ENCODE peak calls at places on chromosomes 3 and 15, in ten cellular contexts. G, O, A, V, P, T, R, Z, B and M are unnamed samples.

GRCh38 chr15:101207867-101208288 is 44.0 kb downstream of the CHSY1 start:
- DNase-seq in R (no peak), V (no peak), O (no peak), Z (no peak), G (peak), B (peak), A (no peak), P (no peak), T (no peak), M (no peak)

GRCh38 chr3:189530822-189531221 is 100.4 kb upstream of the TP63 start:
- DNase-seq in B (peak), G (no peak), P (peak), T (no peak), Z (no peak), A (peak), O (no peak), R (peak), V (no peak), M (no peak)

GRCh38 chr3:128222771-128223386 is 69.6 kb downstream of the EEFSEC start:
- DNase-seq in O (no peak), T (no peak), Z (no peak), R (no peak), A (no peak), P (no peak), B (no peak), G (no peak), V (no peak), M (no peak)

GRCh38 chr15:69468241-69469121 is 15.9 kb downstream of the RPLP1 start:
- DNase-seq in R (peak), Z (no peak), P (peak), A (peak), V (no peak), T (no peak), O (peak), B (no peak), G (peak), M (peak)

GRCh38 chr3:124512881-124513609 is 217.2 kb upstream of the UMPS start:
- DNase-seq in O (no peak), G (no peak), A (no peak), P (no peak), B (no peak), T (no peak), Z (no peak), R (no peak), V (no peak), M (no peak)

GRCh38 chr3:101036213-101036618 is 43.0 kb upstream of the ABI3BP start:
- DNase-seq in O (no peak), T (no peak), V (no peak), P (peak), Z (no peak), R (no peak), A (no peak), G (peak), B (peak), M (no peak)

GRCh38 chr15:78007211-78007956 is 70.1 kb downstream of the TBC1D2B start:
- DNase-seq in O (no peak), A (no peak), B (no peak), T (no peak), V (no peak), Z (no peak), P (no peak), G (no peak), R (no peak), M (no peak)

GRCh38 chr3:187684880-187685279 is 14.7 kb upstream of the SST start:
- DNase-seq in A (no peak), B (peak), V (no peak), Z (no peak), G (no peak), T (no peak), O (no peak), R (peak), P (no peak), M (no peak)

GRCh38 chr3:134576426-134576825 is 74.4 kb downstream of the KY start:
- DNase-seq in P (no peak), B (no peak), A (no peak), G (no peak), O (no peak), Z (no peak), R (no peak), V (no peak), T (no peak), M (no peak)

GRCh38 chr3:50572158-50572557 is 2.8 kb downstream of the HEMK1 start:
- DNase-seq in P (no peak), Z (no peak), A (peak), B (peak), O (peak), T (peak), G (peak), V (peak), R (peak), M (no peak)

GRCh38 chr3:42369304-42369703 is 41.1 kb downstream of the LYZL4 start:
- DNase-seq in T (no peak), Z (no peak), V (no peak), B (no peak), P (no peak), R (no peak), O (peak), G (no peak), A (no peak), M (peak)